ENCODE peak calls at places on chromosome X, in five cellular contexts. S, A, N, J and B are unnamed samples.

GRCh38 chrX:146581981-146582712 is 227.4 kb upstream of the CXorf51B start:
- DNase-seq in S (no peak), A (no peak), N (peak), J (no peak), B (no peak)

GRCh38 chrX:349702-350101 is 31.1 kb upstream of the GTPBP6 start:
- DNase-seq in S (no peak), A (no peak), N (no peak), J (no peak), B (no peak)

GRCh38 chrX:85930099-85930498 is 117.3 kb downstream of the CHM start:
- DNase-seq in S (no peak), A (no peak), N (no peak), J (no peak), B (no peak)

GRCh38 chrX:150694738-150695410 is 1.7 kb downstream of the MTMR1 start:
- DNase-seq in S (no peak), A (no peak), N (peak), J (no peak), B (no peak)

GRCh38 chrX:16491461-16491860 is 158.5 kb upstream of the S100G start:
- DNase-seq in S (no peak), A (no peak), N (no peak), J (peak), B (no peak)

GRCh38 chrX:109656774-109657173 is 31.8 kb upstream of the KCNE5 start:
- DNase-seq in S (no peak), A (no peak), N (no peak), J (no peak), B (no peak)

GRCh38 chrX:3175659-3176438 is 134.6 kb downstream of the ARSF start:
- DNase-seq in S (peak), A (no peak), N (no peak), J (peak), B (no peak)

GRCh38 chrX:71147496-71148277 is 3.0 kb downstream of the NLGN3 start:
- DNase-seq in S (no peak), A (peak), N (no peak), J (no peak), B (no peak)

GRCh38 chrX:45758738-45759397 is 558.2 kb upstream of the DIPK2B start:
- DNase-seq in S (no peak), A (no peak), N (no peak), J (peak), B (no peak)

GRCh38 chrX:134933248-134933647 is 57.5 kb upstream of the SMIM10 start:
- DNase-seq in S (peak), A (no peak), N (no peak), J (peak), B (no peak)

GRCh38 chrX:38649227-38649626 is 87.9 kb downstream of the TSPAN7 start:
- DNase-seq in S (no peak), A (no peak), N (no peak), J (no peak), B (no peak)

GRCh38 chrX:17859609-17860178 is 1.4 kb downstream of the RAI2 start:
- DNase-seq in S (no peak), A (no peak), N (peak), J (no peak), B (no peak)

GRCh38 chrX:140354431-140355120 is 150.3 kb downstream of the SOX3 start:
- DNase-seq in S (no peak), A (no peak), N (no peak), J (no peak), B (no peak)

GRCh38 chrX:70504772-70505450 is 60.3 kb downstream of the DLG3 start:
- DNase-seq in S (no peak), A (no peak), N (no peak), J (no peak), B (no peak)

GRCh38 chrX:21384178-21384577 is 10.0 kb downstream of the CNKSR2 start:
- DNase-seq in S (no peak), A (no peak), N (no peak), J (no peak), B (no peak)

GRCh38 chrX:156008915-156009314 is 11.4 kb downstream of the IL9R start:
- DNase-seq in S (no peak), A (no peak), N (no peak), J (no peak), B (no peak)

GRCh38 chrX:29477878-29478277 is 737.5 kb upstream of the MAGEB2 start:
- DNase-seq in S (no peak), A (no peak), N (no peak), J (no peak), B (no peak)

GRCh38 chrX:49210406-49210805 is 10.4 kb upstream of the SYP start:
- DNase-seq in S (no peak), A (no peak), N (no peak), J (no peak), B (no peak)

GRCh38 chrX:109890910-109891502 is 111.9 kb upstream of the TMEM164 start:
- DNase-seq in S (peak), A (peak), N (peak), J (peak), B (no peak)

GRCh38 chrX:115906881-115907280 is 263.7 kb upstream of the AGTR2 start:
- DNase-seq in S (no peak), A (no peak), N (no peak), J (no peak), B (no peak)

GRCh38 chrX:66489339-66489738 is 149.5 kb downstream of the EDA2R start:
- DNase-seq in S (no peak), A (no peak), N (no peak), J (no peak), B (no peak)

GRCh38 chrX:22970861-22971260 is 28.9 kb upstream of the DDX53 start:
- DNase-seq in S (no peak), A (no peak), N (no peak), J (no peak), B (no peak)